ENCODE peak calls at places on chromosomes 16 and 17, in seven cellular contexts. O is stimulated activated effector memory CD8-positive, alpha-beta T cell treated with anti-CD3 and anti-CD28 coated beads, Interleukin-12 subunit alpha, Interleukin-12 subunit beta, amount 100 ng/mL, for 72 hours; K is left lung; A is CD4-positive, CD25-positive, alpha-beta regulatory T cell; X is aorta; D is Right ventricle myocardium superior; N is activated T-cell treated with anti-CD3 and anti-CD28 coated beads, Interleukin-2, amount 50 U/mL, for 72 hours. V is an unnamed sample.

GRCh38 chr16:84836234-84836647 is 16.5 kb downstream of the CRISPLD2 start:
- ATAC-seq in X (peak), A (no peak), K (peak), N (no peak), D (peak), O (no peak), V (peak)

GRCh38 chr16:76346210-76346609 is 69.0 kb downstream of the CNTNAP4 start:
- ATAC-seq in O (no peak), K (no peak), N (no peak), D (no peak), X (no peak), A (no peak), V (no peak)

GRCh38 chr16:53412549-53412948 is 21.7 kb upstream of the RBL2 start:
- ATAC-seq in A (no peak), K (no peak), D (no peak), X (no peak), O (no peak), N (no peak), V (no peak)

GRCh38 chr16:73036074-73036826 is 11.7 kb downstream of the ZFHX3 start:
- ATAC-seq in O (peak), X (no peak), N (no peak), A (no peak), D (no peak), K (peak), V (peak)

GRCh38 chr16:26334218-26335111 is 642.7 kb downstream of the HS3ST4 start:
- ATAC-seq in D (no peak), X (no peak), O (no peak), A (no peak), N (no peak), K (no peak), V (no peak)

GRCh38 chr17:48767263-48767774 is 38.8 kb upstream of the HOXB13 start:
- ATAC-seq in X (no peak), D (no peak), N (no peak), A (no peak), K (no peak), O (no peak), V (no peak)

GRCh38 chr17:27462149-27462548 is 5.9 kb downstream of the KSR1 start:
- ATAC-seq in N (no peak), O (no peak), X (no peak), K (no peak), A (no peak), D (no peak), V (no peak)

GRCh38 chr17:77957215-77957868 is 1.2 kb upstream of the TNRC6C start:
- ATAC-seq in A (no peak), K (peak), X (no peak), N (no peak), O (no peak), D (no peak), V (no peak)

GRCh38 chr17:2400474-2400866 is 390 bp downstream of the MNT start:
- ATAC-seq in N (peak), A (no peak), O (peak), K (no peak), X (no peak), D (no peak), V (no peak)

GRCh38 chr17:16973760-16974540 is 2.0 kb upstream of the TNFRSF13B start:
- ATAC-seq in N (no peak), O (peak), K (no peak), A (no peak), D (no peak), X (no peak), V (peak)

GRCh38 chr17:50627782-50628601 is 6.7 kb upstream of the ABCC3 start:
- ATAC-seq in O (peak), X (no peak), A (no peak), K (peak), D (no peak), N (no peak), V (no peak)

GRCh38 chr16:81164958-81165357 is 68.8 kb upstream of the GCSH start:
- ATAC-seq in X (no peak), K (no peak), A (no peak), O (no peak), N (no peak), D (no peak), V (no peak)

GRCh38 chr16:23924138-23924537 is 88.4 kb downstream of the PRKCB start:
- ATAC-seq in D (no peak), O (peak), A (no peak), N (peak), X (no peak), K (no peak), V (no peak)